ENCODE peak calls at places on chromosome 17, in six cellular contexts. One of them, this sample, is unnamed.

GRCh38 chr17:80204626-80205468 is 15.3 kb downstream of the SGSH start:
- DNase-seq in ascending aorta: no peak
- DNase-seq in COR-L47: no peak
- DNase-seq in erythroblast: no peak
- DNase-seq in NCI-H524 treated with DMSO at 0.1 percent for 48 hours: no peak
- DNase-seq in KBM-7: no peak
- DNase-seq in this sample: no peak

GRCh38 chr17:19369107-19369778 is 6.7 kb upstream of the B9D1 start:
- DNase-seq in NCI-H524 treated with DMSO at 0.1 percent for 48 hours: no peak
- DNase-seq in KBM-7: no peak
- DNase-seq in ascending aorta: no peak
- DNase-seq in erythroblast: no peak
- DNase-seq in COR-L47: no peak
- DNase-seq in this sample: no peak

GRCh38 chr17:65293584-65294183 is 156.5 kb downstream of the RGS9 start:
- DNase-seq in ascending aorta: no peak
- DNase-seq in COR-L47: no peak
- DNase-seq in NCI-H524 treated with DMSO at 0.1 percent for 48 hours: no peak
- DNase-seq in KBM-7: no peak
- DNase-seq in erythroblast: no peak
- DNase-seq in this sample: no peak

GRCh38 chr17:32757963-32758362 is 119.0 kb downstream of the MYO1D start:
- DNase-seq in erythroblast: no peak
- DNase-seq in ascending aorta: no peak
- DNase-seq in NCI-H524 treated with DMSO at 0.1 percent for 48 hours: no peak
- DNase-seq in KBM-7: no peak
- DNase-seq in COR-L47: no peak
- DNase-seq in this sample: no peak

GRCh38 chr17:28985950-28986713 is 19.7 kb downstream of the SEZ6 start:
- DNase-seq in KBM-7: no peak
- DNase-seq in ascending aorta: no peak
- DNase-seq in NCI-H524 treated with DMSO at 0.1 percent for 48 hours: no peak
- DNase-seq in erythroblast: no peak
- DNase-seq in COR-L47: peak
- DNase-seq in this sample: no peak

GRCh38 chr17:72529386-72529785 is 408.6 kb downstream of the SOX9 start:
- DNase-seq in erythroblast: no peak
- DNase-seq in KBM-7: no peak
- DNase-seq in NCI-H524 treated with DMSO at 0.1 percent for 48 hours: no peak
- DNase-seq in ascending aorta: no peak
- DNase-seq in COR-L47: peak
- DNase-seq in this sample: no peak

GRCh38 chr17:17561408-17562144 is 29.9 kb downstream of the PEMT start:
- DNase-seq in erythroblast: no peak
- DNase-seq in NCI-H524 treated with DMSO at 0.1 percent for 48 hours: no peak
- DNase-seq in KBM-7: no peak
- DNase-seq in COR-L47: no peak
- DNase-seq in ascending aorta: peak
- DNase-seq in this sample: no peak

GRCh38 chr17:1813088-1813487 is 16.6 kb downstream of the SMYD4 start:
- DNase-seq in COR-L47: no peak
- DNase-seq in NCI-H524 treated with DMSO at 0.1 percent for 48 hours: no peak
- DNase-seq in erythroblast: no peak
- DNase-seq in KBM-7: no peak
- DNase-seq in ascending aorta: no peak
- DNase-seq in this sample: no peak